ENCODE peak calls at places on chromosomes 13 and 19, in seven cellular contexts. K, B, I, V, A, D and N are unnamed samples.

GRCh38 chr19:7397687-7398086 is 49.0 kb downstream of the ARHGEF18 start:
- DNase-seq in K (no peak), B (no peak), I (peak), V (no peak), A (no peak), D (peak), N (no peak)

GRCh38 chr13:43085545-43085944 is 62.2 kb downstream of the DNAJC15 start:
- DNase-seq in K (no peak), B (no peak), I (peak), V (no peak), A (no peak), D (peak), N (no peak)

GRCh38 chr13:111860161-111860560 is 206.8 kb upstream of the SOX1 start:
- DNase-seq in K (no peak), B (no peak), I (no peak), V (no peak), A (no peak), D (no peak), N (no peak)

GRCh38 chr13:42883771-42884170 is 102.4 kb downstream of the FAM216B start:
- DNase-seq in K (peak), B (no peak), I (peak), V (no peak), A (no peak), D (peak), N (no peak)

GRCh38 chr13:100514788-100515409 is 73.7 kb downstream of the GGACT start:
- DNase-seq in K (peak), B (peak), I (peak), V (peak), A (peak), D (peak), N (peak)

GRCh38 chr13:51425410-51426042 is 27.3 kb downstream of the INTS6 start:
- DNase-seq in K (no peak), B (no peak), I (no peak), V (no peak), A (no peak), D (peak), N (no peak)

GRCh38 chr13:49627831-49628652 is at the start of gene ARL11:
- DNase-seq in K (no peak), B (no peak), I (no peak), V (no peak), A (peak), D (no peak), N (peak)

GRCh38 chr19:14349426-14349825 is 31.8 kb upstream of the ADGRE5 start:
- DNase-seq in K (no peak), B (no peak), I (no peak), V (no peak), A (no peak), D (no peak), N (no peak)

GRCh38 chr19:20385056-20385455 is 180.5 kb downstream of the ZNF737 start:
- DNase-seq in K (no peak), B (no peak), I (no peak), V (no peak), A (no peak), D (no peak), N (no peak)

GRCh38 chr19:21087871-21088270 is 5.9 kb downstream of the ZNF714 start:
- DNase-seq in K (no peak), B (no peak), I (no peak), V (no peak), A (no peak), D (no peak), N (no peak)

GRCh38 chr13:49821216-49821820 is 28.8 kb upstream of the KPNA3 start:
- DNase-seq in K (no peak), B (no peak), I (peak), V (no peak), A (no peak), D (peak), N (no peak)

GRCh38 chr19:15374105-15374651 is 5.4 kb downstream of the AKAP8 start:
- DNase-seq in K (no peak), B (no peak), I (no peak), V (no peak), A (no peak), D (no peak), N (no peak)

GRCh38 chr19:45591004-45591637 is 6.5 kb upstream of the OPA3 start:
- DNase-seq in K (peak), B (peak), I (peak), V (no peak), A (no peak), D (no peak), N (peak)

GRCh38 chr13:106246237-106246636 is 289.2 kb downstream of the EFNB2 start:
- DNase-seq in K (no peak), B (no peak), I (no peak), V (no peak), A (no peak), D (no peak), N (no peak)

GRCh38 chr19:7646426-7646700 is 9.5 kb downstream of the STXBP2 start:
- DNase-seq in K (no peak), B (no peak), I (no peak), V (no peak), A (no peak), D (no peak), N (no peak)

GRCh38 chr13:95243207-95243606 is 58.0 kb downstream of the ABCC4 start:
- DNase-seq in K (no peak), B (no peak), I (no peak), V (no peak), A (no peak), D (no peak), N (no peak)

GRCh38 chr19:55075366-55075998 is at the start of gene EPS8L1:
- DNase-seq in K (peak), B (no peak), I (no peak), V (no peak), A (no peak), D (no peak), N (no peak)

GRCh38 chr19:7101498-7102253 is 32.2 kb downstream of the ZNF557 start:
- DNase-seq in K (no peak), B (no peak), I (no peak), V (no peak), A (no peak), D (no peak), N (no peak)

GRCh38 chr13:106560791-106561190 is 7.1 kb downstream of the ARGLU1 start:
- DNase-seq in K (no peak), B (no peak), I (no peak), V (no peak), A (no peak), D (no peak), N (no peak)

GRCh38 chr19:35107541-35107939 is 8.1 kb upstream of the FXYD3 start:
- DNase-seq in K (peak), B (no peak), I (peak), V (no peak), A (no peak), D (peak), N (no peak)

GRCh38 chr13:102452831-102453230 is 51.0 kb upstream of the FGF14 start:
- DNase-seq in K (no peak), B (no peak), I (no peak), V (no peak), A (no peak), D (peak), N (no peak)

GRCh38 chr13:49340161-49340560 is 92.4 kb downstream of the CDADC1 start:
- DNase-seq in K (no peak), B (no peak), I (no peak), V (no peak), A (no peak), D (no peak), N (no peak)

GRCh38 chr19:10968527-10969081 is 7.8 kb downstream of the SMARCA4 start:
- DNase-seq in K (no peak), B (no peak), I (no peak), V (no peak), A (no peak), D (no peak), N (no peak)

GRCh38 chr19:45160870-45161714 is at the start of gene NKPD1:
- DNase-seq in K (peak), B (no peak), I (no peak), V (no peak), A (no peak), D (no peak), N (no peak)

GRCh38 chr13:79528759-79529191 is 47.8 kb downstream of the NDFIP2 start:
- DNase-seq in K (no peak), B (no peak), I (peak), V (no peak), A (no peak), D (no peak), N (no peak)

GRCh38 chr19:42207767-42208259 is 9.7 kb downstream of the DEDD2 start:
- DNase-seq in K (no peak), B (no peak), I (peak), V (no peak), A (no peak), D (peak), N (peak)

GRCh38 chr13:100148422-100148821 is 59.5 kb downstream of the PCCA start:
- DNase-seq in K (no peak), B (no peak), I (no peak), V (no peak), A (no peak), D (no peak), N (no peak)

GRCh38 chr19:10718205-10719196 is 622 bp downstream of the DNM2 start:
- DNase-seq in K (peak), B (no peak), I (peak), V (no peak), A (peak), D (peak), N (peak)

GRCh38 chr19:50341091-50341564 is 12.0 kb upstream of the KCNC3 start:
- DNase-seq in K (no peak), B (no peak), I (no peak), V (no peak), A (no peak), D (no peak), N (no peak)

GRCh38 chr13:112062047-112062618 is 4.8 kb upstream of the SOX1 start:
- DNase-seq in K (no peak), B (no peak), I (no peak), V (no peak), A (no peak), D (no peak), N (no peak)

GRCh38 chr13:20728579-20729300 is 25.2 kb downstream of the IL17D start:
- DNase-seq in K (no peak), B (no peak), I (no peak), V (no peak), A (no peak), D (no peak), N (no peak)

GRCh38 chr13:101230271-101230890 is 185.9 kb downstream of the NALCN start:
- DNase-seq in K (no peak), B (no peak), I (peak), V (no peak), A (no peak), D (no peak), N (no peak)

GRCh38 chr19:39175564-39175963 is 21.2 kb upstream of the NCCRP1 start:
- DNase-seq in K (no peak), B (no peak), I (no peak), V (no peak), A (no peak), D (no peak), N (no peak)

GRCh38 chr19:39969681-39970423 is 1.1 kb upstream of the PSMC4 start:
- DNase-seq in K (no peak), B (no peak), I (no peak), V (no peak), A (no peak), D (peak), N (peak)